ENCODE peak calls at places on chromosomes 11 and 22, in four cellular contexts. R is anterior cingulate cortex, E is activated T-cell treated with anti-CD3 and anti-CD28 coated beads for 48 hours, W is HT1080. Z is an unnamed sample.

GRCh38 chr11:115298613-115299012 is 205.6 kb downstream of the CADM1 start:
- DNase-seq in R (no peak), E (no peak), W (no peak), Z (no peak)

GRCh38 chr11:26649884-26650283 is 72.0 kb downstream of the SLC5A12 start:
- DNase-seq in E (no peak), R (no peak), W (peak), Z (peak)

GRCh38 chr22:48105254-48105653 is 1342.8 kb downstream of the TBC1D22A start:
- DNase-seq in E (no peak), W (no peak), R (no peak), Z (no peak)

GRCh38 chr11:131064373-131064991 is 148.2 kb upstream of the SNX19 start:
- DNase-seq in R (peak), W (peak), E (peak), Z (peak)

GRCh38 chr11:104658177-104658576 is 240.1 kb downstream of the CASP12 start:
- DNase-seq in W (no peak), R (no peak), E (no peak), Z (no peak)

GRCh38 chr11:73314121-73314948 is 6.3 kb downstream of the ARHGEF17 start:
- DNase-seq in R (peak), E (no peak), W (peak), Z (peak)

GRCh38 chr22:39999144-39999757 is 4.5 kb downstream of the FAM83F start:
- DNase-seq in R (no peak), W (peak), E (no peak), Z (peak)

GRCh38 chr11:45089251-45089650 is 57.2 kb upstream of the PRDM11 start:
- DNase-seq in W (peak), R (no peak), E (no peak), Z (peak)

GRCh38 chr11:72781313-72782080 is 12.3 kb downstream of the STARD10 start:
- DNase-seq in W (no peak), R (no peak), E (peak), Z (no peak)

GRCh38 chr22:46563381-46564083 is 26.1 kb upstream of the CELSR1 start:
- DNase-seq in W (peak), R (no peak), E (peak), Z (peak)